ENCODE peak calls at places on chromosomes 6 and 20, in ten cellular contexts. L is stimulated activated CD4-positive, alpha-beta T cell treated with anti-CD3 and anti-CD28 coated beads, TNF-alpha, amount 100 ng/mL, for 48 hours; G is Ammon's horn; Z is GOT3; V is kidney glomerular epithelial cell; W is activated gamma-delta T cell treated with Interleukin-2 at 50 U/mL for 16 hours; I is stimulated activated CD8-positive, alpha-beta memory T cell treated with anti-CD3 and anti-CD28 coated beads, Interleukin-15, amount 100 ng/mL, for 48 hours; X is adipocyte; H is germinal center; M is NCI-H2107. Y is an unnamed sample.

GRCh38 chr20:37902504-37903313 is at the start of gene VSTM2L:
- DNase-seq in I (no peak), X (peak), M (no peak), L (no peak), H (peak), Z (peak), G (no peak), W (no peak), V (peak), Y (no peak)

GRCh38 chr6:14550817-14551216 is 433.2 kb downstream of the CD83 start:
- DNase-seq in Z (no peak), W (no peak), H (peak), M (no peak), V (no peak), G (no peak), X (peak), L (no peak), I (no peak), Y (no peak)

GRCh38 chr6:116536216-116536621 is 9.3 kb downstream of the TRAPPC3L start:
- DNase-seq in G (peak), H (peak), W (no peak), L (peak), M (no peak), X (peak), V (peak), I (no peak), Z (no peak), Y (no peak)

GRCh38 chr6:85945454-85946185 is 302.9 kb upstream of the SYNCRIP start:
- DNase-seq in W (no peak), Z (no peak), X (no peak), L (no peak), H (no peak), M (no peak), V (no peak), I (no peak), G (peak), Y (no peak)

GRCh38 chr6:105604593-105604905 is 201.7 kb upstream of the PREP start:
- DNase-seq in W (no peak), X (no peak), I (no peak), G (no peak), H (no peak), V (no peak), Z (no peak), M (no peak), L (no peak), Y (no peak)

GRCh38 chr20:47561175-47561574 is 59.5 kb downstream of the NCOA3 start:
- DNase-seq in X (peak), G (no peak), L (no peak), H (no peak), W (no peak), V (no peak), I (no peak), M (no peak), Z (no peak), Y (no peak)

GRCh38 chr20:9912858-9913434 is 74.1 kb upstream of the PAK5 start:
- DNase-seq in G (peak), V (peak), W (peak), M (no peak), X (peak), L (peak), H (peak), Z (no peak), I (no peak), Y (no peak)

GRCh38 chr6:82875573-82876185 is 190.0 kb downstream of the UBE3D start:
- DNase-seq in V (peak), Z (no peak), H (no peak), M (no peak), L (no peak), I (no peak), W (no peak), G (no peak), X (peak), Y (no peak)

GRCh38 chr20:63553251-63553932 is 567 bp upstream of the FNDC11 start:
- DNase-seq in V (peak), L (peak), M (no peak), G (no peak), Z (no peak), H (peak), I (peak), W (peak), X (peak), Y (peak)

GRCh38 chr6:31489046-31489445 is 8.9 kb upstream of the MICB start:
- DNase-seq in Z (no peak), M (no peak), G (no peak), I (no peak), X (no peak), W (no peak), L (no peak), H (no peak), V (no peak), Y (no peak)

GRCh38 chr6:113103618-113104390 is 753.3 kb upstream of the MARCKS start:
- DNase-seq in V (peak), L (no peak), H (no peak), Z (no peak), X (peak), M (no peak), G (no peak), W (no peak), I (no peak), Y (no peak)

GRCh38 chr6:134714679-134715078 is 235.2 kb downstream of the ALDH8A1 start:
- DNase-seq in M (no peak), L (no peak), H (no peak), Z (no peak), W (no peak), X (no peak), I (no peak), G (no peak), V (no peak), Y (no peak)

GRCh38 chr6:159833556-159833955 is 33.5 kb downstream of the PNLDC1 start:
- DNase-seq in V (no peak), I (no peak), L (no peak), G (no peak), Z (no peak), X (peak), M (no peak), H (no peak), W (no peak), Y (no peak)

GRCh38 chr20:57896563-57896962 is 186.7 kb upstream of the PMEPA1 start:
- DNase-seq in I (no peak), L (no peak), V (no peak), M (no peak), W (no peak), H (no peak), Z (no peak), X (no peak), G (no peak), Y (no peak)

GRCh38 chr6:109166643-109167042 is 71.3 kb downstream of the CEP57L1 start:
- DNase-seq in L (no peak), G (no peak), X (no peak), V (no peak), M (no peak), I (no peak), W (no peak), H (no peak), Z (no peak), Y (no peak)

GRCh38 chr6:91132461-91132860 is 545.6 kb upstream of the MAP3K7 start:
- DNase-seq in M (no peak), L (no peak), W (no peak), X (no peak), Z (no peak), G (peak), V (peak), H (no peak), I (no peak), Y (no peak)

GRCh38 chr20:63074182-63074581 is 67.4 kb upstream of the BHLHE23 start:
- DNase-seq in M (no peak), V (no peak), H (no peak), W (no peak), I (no peak), Z (no peak), G (no peak), X (no peak), L (no peak), Y (no peak)

GRCh38 chr20:18840248-18840645 is 26.7 kb downstream of the SCP2D1 start:
- DNase-seq in H (no peak), M (no peak), I (no peak), G (no peak), V (no peak), W (no peak), L (no peak), Z (no peak), X (no peak), Y (no peak)

GRCh38 chr20:63165538-63166422 is 50.2 kb downstream of the YTHDF1 start:
- DNase-seq in Z (no peak), L (no peak), X (no peak), I (no peak), G (no peak), M (no peak), H (no peak), W (no peak), V (no peak), Y (no peak)

GRCh38 chr6:128394171-128394570 is 126.2 kb downstream of the PTPRK start:
- DNase-seq in W (no peak), Z (no peak), G (no peak), V (no peak), L (no peak), X (peak), H (no peak), I (no peak), M (no peak), Y (no peak)

GRCh38 chr6:148926478-148926877 is 179.6 kb downstream of the UST start:
- DNase-seq in W (no peak), L (no peak), V (no peak), M (no peak), I (no peak), X (peak), G (no peak), Z (no peak), H (no peak), Y (no peak)

GRCh38 chr6:1280666-1281300 is 31.1 kb upstream of the FOXQ1 start:
- DNase-seq in Z (no peak), V (no peak), M (no peak), I (no peak), H (no peak), X (no peak), L (no peak), G (no peak), W (no peak), Y (no peak)

GRCh38 chr6:167153523-167153959 is 4.2 kb downstream of the GPR31 start:
- DNase-seq in W (no peak), L (no peak), V (no peak), X (no peak), Z (no peak), H (peak), I (no peak), M (no peak), G (peak), Y (no peak)

GRCh38 chr20:8568068-8568467 is 436.0 kb downstream of the PLCB1 start:
- DNase-seq in H (no peak), V (no peak), X (peak), W (no peak), I (no peak), M (no peak), G (no peak), Z (no peak), L (no peak), Y (no peak)

GRCh38 chr6:138722425-138723371 is 50.9 kb upstream of the CCDC28A start:
- DNase-seq in X (peak), Z (no peak), G (peak), H (no peak), V (no peak), I (no peak), W (no peak), L (no peak), M (no peak), Y (no peak)

GRCh38 chr6:132043148-132043547 is 92.0 kb upstream of the CCN2 start:
- DNase-seq in I (no peak), V (no peak), M (no peak), W (no peak), Z (no peak), L (no peak), G (no peak), X (no peak), H (no peak), Y (no peak)

GRCh38 chr6:125421853-125422252 is 120.1 kb upstream of the HDDC2 start:
- DNase-seq in Z (no peak), I (no peak), M (no peak), W (no peak), V (peak), H (no peak), L (no peak), X (no peak), G (peak), Y (no peak)

GRCh38 chr6:52522151-52522626 is 54.7 kb downstream of the TRAM2 start:
- DNase-seq in L (no peak), I (no peak), X (peak), G (no peak), Z (no peak), H (no peak), V (no peak), M (no peak), W (no peak), Y (no peak)

GRCh38 chr6:118743744-118744143 is 92.4 kb upstream of the CEP85L start:
- DNase-seq in Z (no peak), V (no peak), H (no peak), I (no peak), G (no peak), X (peak), W (no peak), L (no peak), M (no peak), Y (no peak)

GRCh38 chr6:128098000-128098581 is 197.2 kb upstream of the THEMIS start:
- DNase-seq in Z (no peak), X (no peak), M (no peak), L (no peak), W (no peak), I (no peak), H (no peak), G (peak), V (no peak), Y (no peak)

GRCh38 chr6:11500008-11500407 is 37.5 kb upstream of the TMEM170B start:
- DNase-seq in H (no peak), W (no peak), M (no peak), V (peak), I (no peak), G (no peak), L (no peak), X (peak), Z (no peak), Y (no peak)

GRCh38 chr6:8940356-8940755 is 505.0 kb upstream of the SLC35B3 start:
- DNase-seq in G (no peak), W (no peak), X (no peak), L (no peak), H (no peak), V (no peak), I (no peak), M (no peak), Z (no peak), Y (no peak)

Y was measured in NCI-H187.